ENCODE peak calls at places on chromosomes 12 and 14, in four cellular contexts. One of them, this sample, is unnamed.

GRCh38 chr14:104249092-104249491 is 110.7 kb downstream of the KIF26A start:
- DNase-seq in activated CD8-positive, alpha-beta memory T cell treated with anti-CD3 and anti-CD28 coated beads for 48 hours: no peak
- DNase-seq in psoas muscle: no peak
- DNase-seq in HuH-7.5: no peak
- DNase-seq in this sample: no peak

GRCh38 chr12:1855241-1855640 is 34.9 kb downstream of the LRTM2 start:
- DNase-seq in activated CD8-positive, alpha-beta memory T cell treated with anti-CD3 and anti-CD28 coated beads for 48 hours: no peak
- DNase-seq in psoas muscle: no peak
- DNase-seq in HuH-7.5: no peak
- DNase-seq in this sample: no peak

GRCh38 chr14:104290058-104290667 is 151.8 kb downstream of the KIF26A start:
- DNase-seq in activated CD8-positive, alpha-beta memory T cell treated with anti-CD3 and anti-CD28 coated beads for 48 hours: no peak
- DNase-seq in psoas muscle: peak
- DNase-seq in HuH-7.5: no peak
- DNase-seq in this sample: no peak

GRCh38 chr12:48716168-48716492 is 377 bp downstream of the CCNT1 start:
- DNase-seq in activated CD8-positive, alpha-beta memory T cell treated with anti-CD3 and anti-CD28 coated beads for 48 hours: no peak
- DNase-seq in psoas muscle: no peak
- DNase-seq in HuH-7.5: peak
- DNase-seq in this sample: no peak

GRCh38 chr12:124498870-124499753 is 68.3 kb downstream of the NCOR2 start:
- DNase-seq in activated CD8-positive, alpha-beta memory T cell treated with anti-CD3 and anti-CD28 coated beads for 48 hours: no peak
- DNase-seq in psoas muscle: peak
- DNase-seq in HuH-7.5: no peak
- DNase-seq in this sample: no peak

GRCh38 chr14:51507556-51508511 is 143.9 kb upstream of the FRMD6 start:
- DNase-seq in activated CD8-positive, alpha-beta memory T cell treated with anti-CD3 and anti-CD28 coated beads for 48 hours: no peak
- DNase-seq in psoas muscle: peak
- DNase-seq in HuH-7.5: no peak
- DNase-seq in this sample: peak

GRCh38 chr12:75505706-75506312 is 5.6 kb downstream of the KRR1 start:
- DNase-seq in activated CD8-positive, alpha-beta memory T cell treated with anti-CD3 and anti-CD28 coated beads for 48 hours: no peak
- DNase-seq in psoas muscle: no peak
- DNase-seq in HuH-7.5: no peak
- DNase-seq in this sample: no peak

GRCh38 chr14:22561661-22562579 is 27.1 kb downstream of the DAD1 start:
- DNase-seq in activated CD8-positive, alpha-beta memory T cell treated with anti-CD3 and anti-CD28 coated beads for 48 hours: no peak
- DNase-seq in psoas muscle: no peak
- DNase-seq in HuH-7.5: no peak
- DNase-seq in this sample: no peak

GRCh38 chr14:50362791-50363733 is 33.6 kb downstream of the CDKL1 start:
- DNase-seq in activated CD8-positive, alpha-beta memory T cell treated with anti-CD3 and anti-CD28 coated beads for 48 hours: no peak
- DNase-seq in psoas muscle: no peak
- DNase-seq in HuH-7.5: no peak
- DNase-seq in this sample: no peak